ENCODE peak calls at places on chromosome 17, in seven cellular contexts. R is heart left ventricle, I is gastrocnemius medialis, V is GM23338, Q is neural progenitor cell, U is IMR-90, F is thoracic aorta. A is an unnamed sample.

GRCh38 chr17:74390680-74391653 is 23.7 kb downstream of the GPR142 start:
- DNase-seq in R (peak), I (no peak), V (no peak), Q (no peak), U (no peak), F (no peak), A (no peak)

GRCh38 chr17:73142763-73143395 is 21.9 kb upstream of the SSTR2 start:
- DNase-seq in R (no peak), I (no peak), V (no peak), Q (no peak), U (peak), F (no peak), A (no peak)

GRCh38 chr17:44205962-44206824 is 6.5 kb upstream of the ATXN7L3 start:
- DNase-seq in R (no peak), I (no peak), V (peak), Q (no peak), U (no peak), F (no peak), A (no peak)

GRCh38 chr17:80195671-80196529 is 24.2 kb downstream of the SGSH start:
- DNase-seq in R (no peak), I (no peak), V (peak), Q (peak), U (no peak), F (no peak), A (no peak)

GRCh38 chr17:79752175-79752574 is 21.4 kb downstream of the ENPP7 start:
- DNase-seq in R (peak), I (no peak), V (no peak), Q (no peak), U (no peak), F (no peak), A (no peak)

GRCh38 chr17:76379275-76379641 is 5.2 kb upstream of the SPHK1 start:
- DNase-seq in R (no peak), I (no peak), V (no peak), Q (no peak), U (no peak), F (no peak), A (no peak)

GRCh38 chr17:43917348-43918025 is 10.2 kb upstream of the MPP2 start:
- DNase-seq in R (peak), I (no peak), V (peak), Q (peak), U (peak), F (no peak), A (no peak)

GRCh38 chr17:50934672-50935200 is 68.6 kb upstream of the TOB1 start:
- DNase-seq in R (no peak), I (peak), V (no peak), Q (no peak), U (no peak), F (no peak), A (no peak)

GRCh38 chr17:58595194-58595792 is 80.9 kb upstream of the MTMR4 start:
- DNase-seq in R (no peak), I (no peak), V (peak), Q (no peak), U (no peak), F (no peak), A (no peak)

GRCh38 chr17:76737676-76738467 is at the start of gene MFSD11:
- DNase-seq in R (peak), I (peak), V (peak), Q (peak), U (peak), F (peak), A (peak)

GRCh38 chr17:80270836-80271235 is 10.2 kb downstream of the RNF213 start:
- DNase-seq in R (no peak), I (no peak), V (peak), Q (peak), U (no peak), F (no peak), A (no peak)

GRCh38 chr17:77320046-77320445 is 179.3 kb downstream of the SEC14L1 start:
- DNase-seq in R (peak), I (peak), V (no peak), Q (no peak), U (peak), F (no peak), A (no peak)

GRCh38 chr17:13688716-13689115 is 87.0 kb upstream of the HS3ST3A1 start:
- DNase-seq in R (no peak), I (no peak), V (no peak), Q (no peak), U (no peak), F (no peak), A (no peak)

GRCh38 chr17:40539711-40540411 is 25.4 kb downstream of the CCR7 start:
- DNase-seq in R (no peak), I (no peak), V (no peak), Q (no peak), U (no peak), F (no peak), A (no peak)

GRCh38 chr17:15261818-15262290 is 3.3 kb downstream of the PMP22 start:
- DNase-seq in R (no peak), I (peak), V (peak), Q (peak), U (no peak), F (no peak), A (no peak)

GRCh38 chr17:80104321-80104955 is 3.1 kb downstream of the GAA start:
- DNase-seq in R (no peak), I (no peak), V (no peak), Q (no peak), U (no peak), F (no peak), A (no peak)

GRCh38 chr17:48127371-48128051 is 19.9 kb downstream of the SNX11 start:
- DNase-seq in R (no peak), I (no peak), V (no peak), Q (no peak), U (no peak), F (no peak), A (no peak)

GRCh38 chr17:57463103-57463885 is 207.0 kb downstream of the MSI2 start:
- DNase-seq in R (no peak), I (no peak), V (no peak), Q (no peak), U (peak), F (no peak), A (no peak)

GRCh38 chr17:18344021-18344420 is 19.3 kb downstream of the SHMT1 start:
- DNase-seq in R (no peak), I (no peak), V (no peak), Q (no peak), U (no peak), F (no peak), A (no peak)

GRCh38 chr17:72125226-72125651 is 4.4 kb downstream of the SOX9 start:
- DNase-seq in R (no peak), I (no peak), V (no peak), Q (peak), U (peak), F (no peak), A (no peak)

DNA sequence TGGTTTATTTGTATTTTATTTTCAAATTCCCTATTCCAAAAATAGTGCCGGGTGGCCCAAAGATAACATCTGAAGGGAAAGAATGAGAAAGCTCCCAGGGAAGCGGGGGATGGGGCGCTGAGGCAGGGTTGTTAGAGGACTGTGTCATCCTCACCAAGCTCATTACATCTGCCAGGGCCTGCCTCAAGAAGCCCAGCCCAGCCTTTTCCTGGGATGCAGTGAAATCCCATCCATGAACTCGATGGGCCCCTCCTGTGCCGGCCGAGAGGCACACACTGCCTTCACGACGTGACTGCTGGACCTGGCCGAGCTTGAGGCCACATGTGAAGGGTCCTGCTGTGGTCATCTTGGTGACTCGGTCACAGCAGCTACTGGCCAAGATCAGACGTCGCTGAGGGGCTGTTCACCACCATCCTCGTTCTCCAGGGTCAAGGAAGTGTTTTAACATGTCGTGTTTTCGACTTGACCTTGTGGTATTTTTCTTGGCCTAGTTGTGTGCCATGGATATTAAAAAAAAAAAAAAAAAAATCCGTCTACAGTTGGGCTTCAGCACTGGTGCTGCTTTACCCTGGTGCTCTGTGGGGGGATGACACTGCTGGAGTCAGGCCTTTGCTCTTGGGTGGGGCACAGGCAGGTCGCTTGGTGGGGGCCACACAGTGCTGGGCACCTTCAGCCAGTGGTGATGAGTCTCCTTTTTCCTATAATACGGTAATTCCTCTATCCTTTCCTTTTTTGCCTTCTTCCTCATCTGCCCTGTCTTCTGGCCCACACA is 4.9 kb downstream of the TIMM22 start:
- DNase-seq in R (peak), I (peak), V (no peak), Q (no peak), U (peak), F (no peak), A (no peak)
- H3K27ac ChIP-seq in R (peak), I (peak), V (no peak), Q (no peak), U (peak), F (peak), A (peak)

DNA sequence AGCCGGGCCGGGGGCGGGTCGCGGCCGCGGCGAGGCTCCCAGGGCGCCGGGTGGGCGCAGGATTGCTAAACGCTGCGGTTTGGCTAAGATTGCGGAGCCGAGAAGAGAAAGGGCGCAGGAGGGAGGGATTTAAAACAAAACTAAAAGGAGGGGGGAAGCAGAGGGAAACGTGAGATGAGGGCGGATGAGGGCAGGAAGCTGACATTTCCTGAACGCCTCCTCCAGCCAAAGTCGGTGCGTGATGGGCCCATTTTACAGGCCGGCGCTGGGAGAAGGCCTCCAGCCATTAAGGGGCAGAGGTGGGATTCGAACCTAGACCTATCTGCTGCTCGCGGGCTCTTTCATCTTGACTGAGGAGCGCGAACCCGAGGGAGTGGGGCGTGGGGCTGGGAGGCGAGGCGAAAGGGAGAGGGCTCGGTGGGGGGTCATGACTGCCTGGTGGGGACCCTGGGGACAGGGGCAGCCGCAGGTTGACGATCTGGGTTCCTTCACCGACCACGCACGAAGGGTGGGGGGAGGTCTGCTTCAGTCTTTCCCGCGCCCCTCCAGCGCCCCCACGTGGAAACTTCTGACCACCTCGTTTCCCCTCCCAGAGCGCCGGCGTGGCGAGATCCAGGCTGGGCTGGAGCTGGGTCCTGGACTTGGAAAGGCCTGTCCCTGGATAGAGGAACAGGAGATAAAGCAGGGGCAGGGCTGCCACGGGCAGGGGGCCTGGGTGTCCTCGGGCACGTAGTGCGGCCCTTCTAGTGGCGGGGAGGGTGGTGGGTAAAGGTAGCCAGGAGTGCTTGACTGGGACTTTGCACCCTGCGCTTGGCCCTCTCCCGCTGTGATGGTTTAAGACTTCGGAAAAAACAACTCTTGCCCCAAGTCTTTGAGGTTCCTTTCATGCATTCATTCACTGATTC is 3.8 kb upstream of the TAC4 start:
- DNase-seq in R (peak), I (peak), V (peak), Q (peak), U (peak), F (no peak), A (peak)
- H3K27ac ChIP-seq in R (no peak), I (peak), V (no peak), Q (no peak), U (no peak), F (peak), A (no peak)

DNA sequence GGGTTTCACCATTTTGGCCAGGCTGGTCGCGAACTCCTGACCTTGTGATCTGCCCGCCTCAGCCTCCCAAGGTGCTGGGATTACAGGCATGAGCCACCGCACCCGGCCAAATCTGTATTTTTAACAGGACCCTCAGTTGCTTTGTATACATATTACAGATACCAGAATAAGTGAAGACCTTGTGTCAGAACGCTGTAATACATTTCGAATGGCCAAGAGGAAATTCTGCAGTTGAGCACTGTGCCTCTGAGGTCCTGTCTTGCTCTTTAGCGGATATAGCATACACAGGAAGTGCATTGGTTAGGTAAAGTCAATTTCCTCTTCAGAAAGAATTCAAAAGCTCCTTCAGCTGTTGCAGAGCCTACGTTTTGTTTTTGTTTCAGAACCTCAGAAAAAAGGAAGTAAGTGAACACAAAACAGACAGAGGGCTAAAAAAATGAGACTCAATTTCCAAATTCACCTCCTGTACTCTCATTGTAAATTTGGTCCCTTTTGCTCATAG is 15.7 kb downstream of the CRLF3 start:
- DNase-seq in R (no peak), I (no peak), V (no peak), Q (no peak), U (no peak), F (no peak), A (no peak)
- H3K27ac ChIP-seq in R (no peak), I (no peak), V (peak), Q (no peak), U (no peak), F (no peak), A (peak)

GRCh38 chr17:2749784-2750181 is 331 bp upstream of the CCDC92B start:
- DNase-seq in R (peak), I (peak), V (peak), Q (peak), U (peak), F (no peak), A (peak)

GRCh38 chr17:2750721-2751120 is 1.3 kb upstream of the CCDC92B start:
- DNase-seq in R (no peak), I (no peak), V (no peak), Q (no peak), U (no peak), F (no peak), A (no peak)

GRCh38 chr17:2749058-2749783 is at the start of gene CCDC92B:
- DNase-seq in R (peak), I (no peak), V (peak), Q (no peak), U (no peak), F (no peak), A (no peak)

GRCh38 chr17:2745317-2746037 is 4.0 kb downstream of the CCDC92B start:
- DNase-seq in R (no peak), I (no peak), V (no peak), Q (no peak), U (no peak), F (no peak), A (no peak)
- H3K27ac ChIP-seq in R (no peak), I (no peak), V (peak), Q (no peak), U (no peak), F (no peak), A (no peak)